ENCODE peak calls at places on chromosomes 13 and 19, in eight cellular contexts. I is CD8-positive, alpha-beta T cell; C is neural progenitor cell; Q is heart right ventricle; R is thoracic aorta; T is colonic mucosa; W is cardiac muscle cell; U is right lobe of liver. K is an unnamed sample. For H3K36me3 and H3K27me3, the result is how much of the 10 kb centered on the place peaks cover.

GRCh38 chr19:55681131-55682087 is 6.4 kb downstream of the EPN1 start:
- DNase-seq in T (no peak), U (no peak), I (no peak), R (no peak), Q (no peak), C (no peak), W (no peak), K (no peak)

GRCh38 chr13:34465423-34465922 is 476.6 kb upstream of the NBEA start:
- DNase-seq in Q (no peak), I (no peak), R (no peak), T (no peak), U (no peak), W (no peak), C (no peak), K (no peak)

GRCh38 chr19:54154603-54155345 is 4.7 kb downstream of the LENG1 start:
- DNase-seq in U (no peak), T (no peak), I (peak), C (no peak), W (no peak), R (no peak), Q (no peak), K (no peak)

GRCh38 chr13:111187879-111188643 is 73.0 kb downstream of the ARHGEF7 start:
- DNase-seq in R (no peak), W (peak), I (no peak), T (no peak), C (no peak), U (no peak), Q (no peak), K (no peak)

GRCh38 chr13:98279473-98280175 is 102.6 kb upstream of the RNF113B start:
- DNase-seq in I (no peak), C (no peak), W (no peak), Q (no peak), U (no peak), T (no peak), R (no peak), K (no peak)

GRCh38 chr19:34345934-34346333 is 19.1 kb upstream of the GPI start:
- DNase-seq in C (peak), U (peak), I (peak), R (no peak), W (peak), T (peak), Q (peak), K (peak)

GRCh38 chr19:56837892-56838679 is 2.4 kb downstream of the PEG3 start:
- DNase-seq in Q (peak), I (no peak), W (no peak), R (peak), C (no peak), U (peak), T (peak), K (no peak)

GRCh38 chr13:37833411-37833810 is 36.2 kb downstream of the TRPC4 start:
- DNase-seq in U (no peak), W (no peak), I (no peak), R (no peak), Q (no peak), T (no peak), C (no peak), K (no peak)

DNA sequence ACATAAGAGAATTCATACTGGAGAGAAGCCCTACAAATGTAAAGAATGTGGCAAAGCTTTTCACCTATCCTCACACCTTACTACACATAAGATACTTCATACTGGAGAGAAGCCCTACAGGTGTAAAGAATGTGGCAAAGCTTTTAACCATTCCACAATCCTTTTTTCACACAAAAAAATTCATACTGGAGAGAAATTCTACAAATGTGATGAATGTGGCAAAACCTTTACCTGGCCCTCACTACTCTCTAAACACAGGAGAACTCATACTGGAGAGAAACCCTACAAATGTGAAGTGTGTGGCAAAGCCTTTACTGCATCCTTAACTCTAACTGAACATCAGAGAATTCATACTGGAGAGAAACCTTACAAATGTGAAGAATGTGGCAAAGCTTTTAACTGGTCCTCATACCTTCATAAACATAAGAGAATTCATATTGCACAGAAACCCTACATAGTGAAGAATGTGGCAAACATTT is 14.0 kb upstream of the ZNF506 start:
- DNase-seq in I (no peak), R (no peak), T (no peak), U (no peak), Q (no peak), W (no peak), C (no peak), K (no peak)
- H3K36me3 ChIP-seq in I (under half), R (under half), T (under half), U (under half), Q (under half), W (under half), C (under half), K (under half)

GRCh38 chr19:17794731-17795494 is at the start of gene B3GNT3:
- DNase-seq in W (peak), R (no peak), I (peak), C (peak), Q (peak), T (peak), U (no peak), K (peak)
- H3K4me3 ChIP-seq in W (no peak), R (peak), I (peak), C (peak), Q (no peak), T (peak), U (no peak), K (peak)

DNA sequence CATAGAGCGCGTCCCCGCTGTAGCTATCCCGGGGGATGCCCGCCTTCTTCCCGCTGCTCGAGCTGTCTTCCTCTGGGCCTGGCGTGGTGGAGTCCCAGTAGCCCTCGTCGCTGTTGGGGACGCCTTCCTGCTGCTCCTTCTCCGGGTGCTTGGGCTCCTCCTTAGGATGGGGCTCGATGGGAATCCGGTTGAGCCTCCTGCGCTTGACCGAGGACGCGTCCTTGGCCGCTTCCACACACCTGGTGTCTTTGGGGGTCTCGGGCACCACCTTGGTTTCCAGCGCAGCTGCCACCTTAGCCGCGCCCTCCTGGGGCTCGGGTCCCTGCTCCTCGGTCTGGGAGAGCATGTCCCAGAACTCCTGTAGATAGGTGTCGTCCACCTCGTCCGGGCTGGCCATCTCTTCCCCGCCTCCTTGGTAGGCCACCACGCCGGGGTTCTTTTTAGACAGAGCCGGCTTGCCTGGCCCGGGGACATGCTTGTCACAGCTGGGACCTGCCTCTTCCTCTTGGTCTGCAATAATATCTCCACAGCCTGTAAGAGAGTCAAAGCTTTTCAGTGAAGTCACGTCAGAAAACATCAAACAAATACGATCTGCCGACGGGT is 2.0 kb downstream of the AMER2 start:
- DNase-seq in R (no peak), W (no peak), C (no peak), T (no peak), I (no peak), U (no peak), Q (no peak), K (no peak)
- H3K27me3 ChIP-seq in R (under half), W (half or more), C (half or more), T (under half), I (under half), U (under half), Q (half or more), K (under half)

GRCh38 chr19:15264061-15264932 is 32.0 kb upstream of the EPHX3 start:
- DNase-seq in W (peak), C (peak), I (peak), Q (peak), U (peak), T (peak), R (no peak), K (peak)
- H3K36me3 ChIP-seq in W (half or more), C (under half), I (half or more), Q (half or more), U (half or more), T (under half), R (half or more), K (under half)

GRCh38 chr19:13033819-13034611 is 38.7 kb downstream of the NFIX start:
- DNase-seq in C (peak), T (peak), R (no peak), I (peak), U (peak), W (peak), Q (peak), K (peak)
- H3K4me3 ChIP-seq in C (no peak), T (no peak), R (no peak), I (no peak), U (no peak), W (no peak), Q (no peak), K (no peak)

GRCh38 chr13:20696073-20696472 is 7.4 kb upstream of the IL17D start:
- DNase-seq in C (no peak), W (no peak), U (no peak), R (no peak), Q (no peak), T (no peak), I (no peak), K (no peak)

GRCh38 chr13:20700288-20700687 is 3.2 kb upstream of the IL17D start:
- DNase-seq in W (no peak), R (no peak), C (no peak), Q (no peak), T (no peak), U (no peak), I (no peak), K (no peak)

GRCh38 chr13:20702945-20703784 is at the start of gene IL17D:
- DNase-seq in W (peak), R (no peak), Q (no peak), I (peak), U (no peak), T (peak), C (peak), K (no peak)

GRCh38 chr13:20702530-20702929 is 969 bp upstream of the IL17D start:
- DNase-seq in C (no peak), R (no peak), I (no peak), Q (no peak), T (peak), U (no peak), W (no peak), K (no peak)

GRCh38 chr13:20699715-20700114 is 3.8 kb upstream of the IL17D start:
- DNase-seq in W (no peak), C (no peak), R (no peak), Q (no peak), T (no peak), I (no peak), U (no peak), K (no peak)
- H3K27me3 ChIP-seq in W (under half), C (under half), R (under half), Q (under half), T (under half), I (under half), U (under half), K (under half)

DNA sequence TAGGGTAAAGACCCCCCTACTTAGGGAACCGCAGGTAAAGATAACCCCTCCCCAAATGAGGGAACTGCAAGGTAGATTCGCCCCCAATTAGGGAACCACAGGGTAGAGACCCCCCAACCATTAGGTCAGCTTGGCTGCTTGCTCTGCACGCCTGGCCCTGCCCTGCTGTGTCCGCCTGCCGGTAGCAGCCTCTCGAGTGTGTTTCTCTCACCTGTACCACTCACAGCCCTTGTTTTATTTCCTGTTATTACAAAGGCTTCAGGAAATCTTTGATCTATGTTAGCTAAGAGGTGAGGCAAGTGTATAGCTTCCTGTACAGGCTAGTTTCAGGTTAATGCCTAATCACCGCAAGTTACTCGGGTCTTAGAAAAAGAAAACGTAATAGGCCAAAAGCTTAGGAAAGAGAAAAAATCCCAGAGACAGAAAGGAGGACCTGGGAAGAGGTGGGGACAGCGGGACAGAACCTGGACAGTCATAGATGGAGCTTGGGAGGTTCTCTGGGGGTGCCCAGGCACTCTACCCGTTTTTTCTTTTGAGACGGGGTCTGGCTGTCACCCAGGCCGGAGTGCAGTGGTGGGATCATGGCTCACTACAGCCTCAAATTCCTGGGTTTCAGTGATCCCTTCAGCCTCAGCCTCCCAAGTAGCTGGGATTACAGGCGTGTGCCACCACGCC is 23.1 kb upstream of the EIF3G start:
- DNase-seq in U (no peak), T (no peak), I (peak), C (no peak), Q (no peak), W (no peak), R (no peak), K (no peak)
- H3K36me3 ChIP-seq in U (under half), T (under half), I (half or more), C (under half), Q (half or more), W (half or more), R (half or more), K (under half)

GRCh38 chr19:982567-983170 is 1.5 kb upstream of the WDR18 start:
- DNase-seq in I (peak), W (peak), C (peak), R (no peak), Q (peak), T (peak), U (peak), K (peak)
- H3K4me3 ChIP-seq in I (no peak), W (peak), C (no peak), R (peak), Q (peak), T (peak), U (peak), K (peak)

GRCh38 chr13:26953273-26953672 is 192.7 kb upstream of the GPR12 start:
- DNase-seq in C (no peak), U (no peak), I (no peak), T (no peak), W (no peak), Q (no peak), R (no peak), K (no peak)

GRCh38 chr13:26954981-26955380 is 194.4 kb upstream of the GPR12 start:
- DNase-seq in U (no peak), I (no peak), C (no peak), R (no peak), T (no peak), W (no peak), Q (no peak), K (peak)

GRCh38 chr13:26956532-26957142 is 196.1 kb upstream of the GPR12 start:
- DNase-seq in W (no peak), T (peak), R (no peak), I (no peak), U (no peak), C (no peak), Q (no peak), K (peak)

GRCh38 chr13:26952551-26953138 is 192.1 kb upstream of the GPR12 start:
- DNase-seq in U (no peak), T (no peak), R (no peak), Q (no peak), C (no peak), W (no peak), I (no peak), K (no peak)

DNA sequence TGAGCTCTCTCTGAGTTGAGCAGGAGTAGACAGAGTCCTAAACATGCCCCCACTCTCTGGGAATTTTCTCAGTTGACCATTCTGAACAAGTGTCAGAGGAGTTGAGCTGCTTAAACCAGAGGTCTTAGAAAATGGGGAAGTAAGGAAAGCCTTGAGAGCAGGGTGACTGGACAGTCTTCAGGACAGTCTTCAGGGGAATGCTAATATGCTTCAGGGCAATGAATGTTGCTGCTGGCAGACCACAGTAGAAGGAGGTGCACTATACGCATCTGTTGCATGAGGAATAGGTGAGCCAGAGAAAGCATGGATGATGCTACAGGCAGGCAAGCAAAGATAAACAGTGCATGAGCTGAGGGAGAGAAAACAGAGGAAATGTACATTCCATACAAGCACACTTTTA is 196.6 kb upstream of the GPR12 start:
- DNase-seq in U (no peak), Q (no peak), C (no peak), I (no peak), W (no peak), T (no peak), R (no peak), K (peak)
- H3K27me3 ChIP-seq in U (under half), Q (under half), C (under half), I (under half), W (under half), T (under half), R (under half), K (under half)

GRCh38 chr13:94608586-94608985 is 6.9 kb downstream of the GPR180 start:
- DNase-seq in Q (no peak), T (no peak), R (no peak), I (no peak), W (no peak), C (no peak), U (no peak), K (no peak)

GRCh38 chr13:94610475-94610874 is 8.8 kb downstream of the GPR180 start:
- DNase-seq in U (no peak), C (no peak), R (no peak), I (no peak), W (no peak), T (no peak), Q (no peak), K (no peak)

GRCh38 chr13:94609196-94609595 is 7.5 kb downstream of the GPR180 start:
- DNase-seq in I (no peak), T (no peak), Q (no peak), U (no peak), R (no peak), C (no peak), W (no peak), K (no peak)

GRCh38 chr13:94607056-94607455 is 5.4 kb downstream of the GPR180 start:
- DNase-seq in T (no peak), R (no peak), U (no peak), C (no peak), Q (no peak), W (no peak), I (no peak), K (no peak)

DNA sequence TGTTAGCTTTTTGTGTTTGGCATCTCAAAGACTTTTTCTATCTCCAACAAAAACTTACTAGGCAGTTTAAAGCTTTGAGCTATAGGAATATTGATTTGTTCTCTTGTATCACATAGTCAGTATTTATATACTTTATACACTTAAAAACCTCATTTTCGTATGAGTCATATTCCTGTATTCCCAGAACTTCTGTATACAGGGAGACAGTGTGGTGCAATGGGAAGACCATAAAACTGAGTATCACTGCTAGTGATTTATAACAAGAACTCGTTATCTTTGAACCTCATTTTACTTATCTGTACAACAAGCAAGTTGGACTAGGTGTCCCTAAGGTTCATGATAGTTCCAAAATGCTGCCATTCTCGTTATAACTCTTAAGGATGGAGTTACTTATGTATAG is 6.3 kb downstream of the GPR180 start:
- DNase-seq in Q (no peak), T (no peak), I (no peak), W (no peak), C (no peak), R (no peak), U (no peak), K (no peak)
- H3K36me3 ChIP-seq in Q (under half), T (under half), I (under half), W (under half), C (under half), R (under half), U (under half), K (under half)